ENCODE peak calls at places on chromosomes 7 and 10, in ten cellular contexts. One of them, this sample, is unnamed.

GRCh38 chr7:51350195-51350896 is 33.7 kb upstream of the COBL start:
- DNase-seq in GM12878: no peak
- DNase-seq in EH: no peak
- DNase-seq in MM.1S: no peak
- DNase-seq in AG09319: no peak
- DNase-seq in Caco-2: peak
- DNase-seq in HAP-1: no peak
- DNase-seq in aorta: no peak
- DNase-seq in ELF-1: no peak
- DNase-seq in epithelial cell of esophagus: peak
- DNase-seq in this sample: no peak

GRCh38 chr7:106848851-106849442 is 16.1 kb upstream of the PIK3CG start:
- DNase-seq in GM12878: no peak
- DNase-seq in EH: peak
- DNase-seq in MM.1S: no peak
- DNase-seq in AG09319: no peak
- DNase-seq in Caco-2: no peak
- DNase-seq in HAP-1: no peak
- DNase-seq in aorta: no peak
- DNase-seq in ELF-1: no peak
- DNase-seq in epithelial cell of esophagus: peak
- DNase-seq in this sample: no peak

GRCh38 chr10:31479752-31480151 is 160.7 kb downstream of the ZEB1 start:
- DNase-seq in GM12878: no peak
- DNase-seq in EH: no peak
- DNase-seq in MM.1S: peak
- DNase-seq in AG09319: no peak
- DNase-seq in Caco-2: no peak
- DNase-seq in HAP-1: no peak
- DNase-seq in aorta: no peak
- DNase-seq in ELF-1: no peak
- DNase-seq in epithelial cell of esophagus: no peak
- DNase-seq in this sample: no peak

GRCh38 chr7:86469680-86470295 is 173.9 kb upstream of the GRM3 start:
- DNase-seq in GM12878: peak
- DNase-seq in EH: peak
- DNase-seq in MM.1S: peak
- DNase-seq in AG09319: peak
- DNase-seq in Caco-2: peak
- DNase-seq in HAP-1: peak
- DNase-seq in aorta: peak
- DNase-seq in ELF-1: peak
- DNase-seq in epithelial cell of esophagus: peak
- DNase-seq in this sample: no peak

GRCh38 chr10:35000936-35001335 is 89.2 kb downstream of the CUL2 start:
- DNase-seq in GM12878: no peak
- DNase-seq in EH: peak
- DNase-seq in MM.1S: no peak
- DNase-seq in AG09319: no peak
- DNase-seq in Caco-2: no peak
- DNase-seq in HAP-1: no peak
- DNase-seq in aorta: no peak
- DNase-seq in ELF-1: peak
- DNase-seq in epithelial cell of esophagus: no peak
- DNase-seq in this sample: no peak

GRCh38 chr10:132078746-132079345 is 13.1 kb downstream of the JAKMIP3 start:
- DNase-seq in GM12878: no peak
- DNase-seq in EH: no peak
- DNase-seq in MM.1S: no peak
- DNase-seq in AG09319: no peak
- DNase-seq in Caco-2: no peak
- DNase-seq in HAP-1: no peak
- DNase-seq in aorta: no peak
- DNase-seq in ELF-1: no peak
- DNase-seq in epithelial cell of esophagus: no peak
- DNase-seq in this sample: peak

GRCh38 chr7:46459942-46460341 is 538.9 kb upstream of the IGFBP3 start:
- DNase-seq in GM12878: no peak
- DNase-seq in EH: peak
- DNase-seq in MM.1S: no peak
- DNase-seq in AG09319: no peak
- DNase-seq in Caco-2: no peak
- DNase-seq in HAP-1: no peak
- DNase-seq in aorta: no peak
- DNase-seq in ELF-1: no peak
- DNase-seq in epithelial cell of esophagus: no peak
- DNase-seq in this sample: no peak

GRCh38 chr10:31320598-31321211 is 1.7 kb downstream of the ZEB1 start:
- DNase-seq in GM12878: no peak
- DNase-seq in EH: peak
- DNase-seq in MM.1S: peak
- DNase-seq in AG09319: no peak
- DNase-seq in Caco-2: peak
- DNase-seq in HAP-1: peak
- DNase-seq in aorta: peak
- DNase-seq in ELF-1: peak
- DNase-seq in epithelial cell of esophagus: peak
- DNase-seq in this sample: peak

GRCh38 chr7:55574062-55574717 is 1.9 kb upstream of the VOPP1 start:
- DNase-seq in GM12878: no peak
- DNase-seq in EH: peak
- DNase-seq in MM.1S: peak
- DNase-seq in AG09319: no peak
- DNase-seq in Caco-2: no peak
- DNase-seq in HAP-1: no peak
- DNase-seq in aorta: no peak
- DNase-seq in ELF-1: no peak
- DNase-seq in epithelial cell of esophagus: peak
- DNase-seq in this sample: no peak

GRCh38 chr10:33039167-33039566 is 81.1 kb upstream of the ITGB1 start:
- DNase-seq in GM12878: no peak
- DNase-seq in EH: no peak
- DNase-seq in MM.1S: no peak
- DNase-seq in AG09319: no peak
- DNase-seq in Caco-2: no peak
- DNase-seq in HAP-1: peak
- DNase-seq in aorta: no peak
- DNase-seq in ELF-1: no peak
- DNase-seq in epithelial cell of esophagus: no peak
- DNase-seq in this sample: no peak

GRCh38 chr7:134905375-134905774 is 80.9 kb upstream of the AGBL3 start:
- DNase-seq in GM12878: no peak
- DNase-seq in EH: peak
- DNase-seq in MM.1S: no peak
- DNase-seq in AG09319: peak
- DNase-seq in Caco-2: no peak
- DNase-seq in HAP-1: no peak
- DNase-seq in aorta: peak
- DNase-seq in ELF-1: no peak
- DNase-seq in epithelial cell of esophagus: peak
- DNase-seq in this sample: no peak

This sample was measured in suprapubic skin.